ENCODE peak calls at places on chromosomes 4 and X, in six cellular contexts. P is K562, A is cardiac muscle cell, L is fibroblast of lung, U is hepatocyte, Q is A549. F is an unnamed sample.

GRCh38 chr4:18686338-18687039 is 664.9 kb upstream of the LCORL start:
- DNase-seq in U (no peak), Q (no peak), L (no peak), A (no peak), P (no peak), F (no peak)

GRCh38 chrX:40094041-40094899 is 3.5 kb downstream of the BCOR start:
- DNase-seq in L (peak; percentile 49), A (peak; percentile 86), Q (no peak), P (peak; percentile 86), U (peak; percentile 77), F (peak; percentile 83)

GRCh38 chrX:48083212-48083611 is 11.8 kb upstream of the ZNF630 start:
- DNase-seq in U (peak; percentile 53), Q (peak; percentile 50), P (peak; percentile 59), L (peak; percentile 53), A (peak; percentile 49), F (peak; percentile 60)

GRCh38 chrX:46340696-46341095 is 204.5 kb downstream of the ZNF674 start:
- DNase-seq in L (no peak), U (no peak), A (no peak), Q (no peak), P (no peak), F (no peak)

GRCh38 chr4:107156443-107156842 is 120.3 kb upstream of the DKK2 start:
- DNase-seq in P (no peak), L (no peak), U (no peak), Q (no peak), A (no peak), F (no peak)

GRCh38 chrX:48816014-48816810 is 10.1 kb upstream of the ERAS start:
- DNase-seq in P (peak; percentile 21), A (no peak), L (no peak), Q (no peak), U (no peak), F (no peak)

GRCh38 chrX:19515615-19516105 is 352 bp upstream of the MAP3K15 start:
- DNase-seq in Q (peak; percentile 14), P (no peak), U (no peak), L (no peak), A (no peak), F (peak; percentile 8)

GRCh38 chr4:71186566-71187398 is 152.0 kb upstream of the SLC4A4 start:
- DNase-seq in P (no peak), A (peak; percentile 91), U (peak; percentile 78), Q (peak; percentile 29), L (peak; percentile 58), F (peak; percentile 38)

GRCh38 chrX:17917945-17918577 is 57.0 kb upstream of the RAI2 start:
- DNase-seq in L (no peak), Q (no peak), P (no peak), U (no peak), A (no peak), F (no peak)
- H3K9me3 ChIP-seq in L (no peaks in the 10 kb centered on the region), Q (no peaks in the 10 kb centered on the region), P (no peaks in the 10 kb centered on the region), U (no peaks in the 10 kb centered on the region), A (no peaks in the 10 kb centered on the region), F (no peaks in the 10 kb centered on the region)

GRCh38 chr4:133146192-133146573 is 2.9 kb upstream of the PCDH10 start:
- DNase-seq in U (no peak), A (no peak), P (no peak), Q (no peak), L (no peak), F (no peak)
- H3K4me3 ChIP-seq in U (peak overlapping the region; percentile 64), A (peak overlapping the region; percentile 50), P (no peak overlapping the region), Q (peak overlapping the region; percentile 52), L (peak overlapping the region; percentile 58), F (peak overlapping the region; percentile 42)

GRCh38 chrX:74853255-74853654 is 72.0 kb downstream of the NEXMIF start:
- DNase-seq in Q (no peak), L (no peak), U (no peak), P (no peak), A (no peak), F (no peak)
- H3K9me3 ChIP-seq in Q (no peaks in the 10 kb centered on the region), L (no peaks in the 10 kb centered on the region), U (no peaks in the 10 kb centered on the region), P (no peaks in the 10 kb centered on the region), A (no peaks in the 10 kb centered on the region), F (peaks cover 3% of the 10 kb centered on the region)

GRCh38 chrX:24495700-24496099 is 30.6 kb downstream of the PDK3 start:
- DNase-seq in L (no peak), A (no peak), Q (no peak), P (no peak), U (no peak), F (no peak)

GRCh38 chrX:24491741-24492140 is 26.7 kb downstream of the PDK3 start:
- DNase-seq in L (no peak), Q (no peak), A (no peak), P (no peak), U (no peak), F (no peak)

GRCh38 chrX:24493740-24494543 is 28.9 kb downstream of the PDK3 start:
- DNase-seq in U (peak; percentile 36), P (no peak), A (no peak), Q (no peak), L (no peak), F (no peak)

GRCh38 chrX:24498181-24498580 is 33.1 kb downstream of the PDK3 start:
- DNase-seq in P (peak; percentile 6), Q (peak; percentile 28), U (peak; percentile 26), L (peak; percentile 1), A (no peak), F (peak; percentile 40)

GRCh38 chrX:24494544-24495113 is 29.5 kb downstream of the PDK3 start:
- DNase-seq in Q (peak; percentile 41), P (no peak), U (peak; percentile 79), A (no peak), L (peak; percentile 73), F (peak; percentile 60)
- H3K4me3 ChIP-seq in Q (peak overlapping the region; percentile 5), P (no peak overlapping the region), U (no peak overlapping the region), A (no peak overlapping the region), L (peak overlapping the region; percentile 14), F (no peak overlapping the region)

GRCh38 chrX:86210772-86211171 is 62.5 kb downstream of the DACH2 start:
- DNase-seq in Q (no peak), P (no peak), L (no peak), A (no peak), U (no peak), F (no peak)
- H3K9me3 ChIP-seq in Q (no peaks in the 10 kb centered on the region), P (no peaks in the 10 kb centered on the region), L (no peaks in the 10 kb centered on the region), A (no peaks in the 10 kb centered on the region), U (no peaks in the 10 kb centered on the region), F (no peaks in the 10 kb centered on the region)

GRCh38 chr4:3291969-3292570 is 751 bp upstream of the RGS12 start:
- DNase-seq in U (peak; percentile 80), Q (peak; percentile 36), L (peak; percentile 20), A (peak; percentile 65), P (peak; percentile 29), F (no peak)
- H3K4me3 ChIP-seq in U (peak overlapping the region; percentile 96), Q (peak overlapping the region; percentile 68), L (peak overlapping the region; percentile 81), A (peak overlapping the region; percentile 52), P (peak overlapping the region; percentile 61), F (peak overlapping the region; percentile 69)

F was measured in HAP-1.